ENCODE peak calls at places on chromosomes 13 and 19, in six cellular contexts. One of them, this sample, is unnamed.

GRCh38 chr13:78742659-78743058 is 83.7 kb upstream of the OBI1 start:
- DNase-seq in A549: no peak
- DNase-seq in glutamatergic neuron: no peak
- DNase-seq in CD4-positive, alpha-beta T cell: no peak
- DNase-seq in brain microvascular endothelial cell: no peak
- DNase-seq in neural crest cell: no peak
- DNase-seq in this sample: no peak

GRCh38 chr13:83980322-83980721 is 98.0 kb upstream of the SLITRK1 start:
- DNase-seq in A549: no peak
- DNase-seq in glutamatergic neuron: no peak
- DNase-seq in CD4-positive, alpha-beta T cell: no peak
- DNase-seq in brain microvascular endothelial cell: no peak
- DNase-seq in neural crest cell: no peak
- DNase-seq in this sample: no peak

GRCh38 chr19:984165-984967 is at the start of gene WDR18:
- DNase-seq in A549: peak; percentile 92
- DNase-seq in glutamatergic neuron: peak; percentile 94
- DNase-seq in CD4-positive, alpha-beta T cell: peak; percentile 71
- DNase-seq in brain microvascular endothelial cell: peak; percentile 82
- DNase-seq in neural crest cell: peak; percentile 89
- DNase-seq in this sample: peak; percentile 88

GRCh38 chr13:67438465-67438864 is 208.3 kb upstream of the PCDH9 start:
- DNase-seq in A549: no peak
- DNase-seq in glutamatergic neuron: no peak
- DNase-seq in CD4-positive, alpha-beta T cell: no peak
- DNase-seq in brain microvascular endothelial cell: no peak
- DNase-seq in neural crest cell: no peak
- DNase-seq in this sample: no peak

GRCh38 chr13:34383728-34384127 is 558.3 kb upstream of the NBEA start:
- DNase-seq in A549: no peak
- DNase-seq in glutamatergic neuron: no peak
- DNase-seq in CD4-positive, alpha-beta T cell: no peak
- DNase-seq in brain microvascular endothelial cell: no peak
- DNase-seq in neural crest cell: no peak
- DNase-seq in this sample: no peak

GRCh38 chr19:872266-872951 is 12.9 kb downstream of the CFD start:
- DNase-seq in A549: no peak
- DNase-seq in glutamatergic neuron: peak; percentile 73
- DNase-seq in CD4-positive, alpha-beta T cell: peak; percentile 79
- DNase-seq in brain microvascular endothelial cell: no peak
- DNase-seq in neural crest cell: peak; percentile 47
- DNase-seq in this sample: no peak

GRCh38 chr13:111666377-111666776 is 345.9 kb downstream of the TEX29 start:
- DNase-seq in A549: no peak
- DNase-seq in glutamatergic neuron: no peak
- DNase-seq in CD4-positive, alpha-beta T cell: no peak
- DNase-seq in brain microvascular endothelial cell: no peak
- DNase-seq in neural crest cell: no peak
- DNase-seq in this sample: no peak

GRCh38 chr19:9313756-9314155 is 4.1 kb upstream of the ZNF699 start:
- DNase-seq in A549: no peak
- DNase-seq in glutamatergic neuron: no peak
- DNase-seq in CD4-positive, alpha-beta T cell: no peak
- DNase-seq in brain microvascular endothelial cell: no peak
- DNase-seq in neural crest cell: no peak
- DNase-seq in this sample: no peak

GRCh38 chr19:50384685-50385535 is 763 bp downstream of the POLD1 start:
- DNase-seq in A549: no peak
- DNase-seq in glutamatergic neuron: no peak
- DNase-seq in CD4-positive, alpha-beta T cell: no peak
- DNase-seq in brain microvascular endothelial cell: peak; percentile 37
- DNase-seq in neural crest cell: no peak
- DNase-seq in this sample: no peak

GRCh38 chr13:73061478-73062275 is 2.9 kb downstream of the KLF5 start:
- DNase-seq in A549: no peak
- DNase-seq in glutamatergic neuron: no peak
- DNase-seq in CD4-positive, alpha-beta T cell: no peak
- DNase-seq in brain microvascular endothelial cell: no peak
- DNase-seq in neural crest cell: no peak
- DNase-seq in this sample: no peak

GRCh38 chr19:19096641-19097627 is 33.1 kb downstream of the SLC25A42 start:
- DNase-seq in A549: no peak
- DNase-seq in glutamatergic neuron: no peak
- DNase-seq in CD4-positive, alpha-beta T cell: no peak
- DNase-seq in brain microvascular endothelial cell: no peak
- DNase-seq in neural crest cell: no peak
- DNase-seq in this sample: no peak

GRCh38 chr19:56476671-56477428 is at the start of gene ZNF667:
- DNase-seq in A549: no peak
- DNase-seq in glutamatergic neuron: no peak
- DNase-seq in CD4-positive, alpha-beta T cell: no peak
- DNase-seq in brain microvascular endothelial cell: peak; percentile 90
- DNase-seq in neural crest cell: no peak
- DNase-seq in this sample: peak; percentile 48

GRCh38 chr19:17724655-17725054 is 5.4 kb downstream of the MAP1S start:
- DNase-seq in A549: no peak
- DNase-seq in glutamatergic neuron: no peak
- DNase-seq in CD4-positive, alpha-beta T cell: no peak
- DNase-seq in brain microvascular endothelial cell: no peak
- DNase-seq in neural crest cell: no peak
- DNase-seq in this sample: no peak

GRCh38 chr13:27573265-27573664 is 47.1 kb downstream of the LNX2 start:
- DNase-seq in A549: no peak
- DNase-seq in glutamatergic neuron: no peak
- DNase-seq in CD4-positive, alpha-beta T cell: no peak
- DNase-seq in brain microvascular endothelial cell: peak; percentile 65
- DNase-seq in neural crest cell: no peak
- DNase-seq in this sample: no peak

GRCh38 chr19:6662692-6663091 is 7.3 kb downstream of the TNFSF14 start:
- DNase-seq in A549: no peak
- DNase-seq in glutamatergic neuron: no peak
- DNase-seq in CD4-positive, alpha-beta T cell: no peak
- DNase-seq in brain microvascular endothelial cell: no peak
- DNase-seq in neural crest cell: no peak
- DNase-seq in this sample: no peak

GRCh38 chr13:84946144-84946543 is 853.1 kb downstream of the SLITRK6 start:
- DNase-seq in A549: no peak
- DNase-seq in glutamatergic neuron: no peak
- DNase-seq in CD4-positive, alpha-beta T cell: no peak
- DNase-seq in brain microvascular endothelial cell: no peak
- DNase-seq in neural crest cell: no peak
- DNase-seq in this sample: no peak

GRCh38 chr13:30156826-30157615 is 150.3 kb downstream of the KATNAL1 start:
- DNase-seq in A549: no peak
- DNase-seq in glutamatergic neuron: no peak
- DNase-seq in CD4-positive, alpha-beta T cell: no peak
- DNase-seq in brain microvascular endothelial cell: no peak
- DNase-seq in neural crest cell: no peak
- DNase-seq in this sample: no peak

GRCh38 chr19:10758978-10759377 is 41.1 kb downstream of the DNM2 start:
- DNase-seq in A549: no peak
- DNase-seq in glutamatergic neuron: no peak
- DNase-seq in CD4-positive, alpha-beta T cell: no peak
- DNase-seq in brain microvascular endothelial cell: no peak
- DNase-seq in neural crest cell: no peak
- DNase-seq in this sample: no peak

GRCh38 chr13:42110410-42111155 is 62.1 kb downstream of the DGKH start:
- DNase-seq in A549: peak; percentile 36
- DNase-seq in glutamatergic neuron: no peak
- DNase-seq in CD4-positive, alpha-beta T cell: no peak
- DNase-seq in brain microvascular endothelial cell: peak; percentile 64
- DNase-seq in neural crest cell: peak; percentile 52
- DNase-seq in this sample: no peak

GRCh38 chr19:49442793-49443365 is 1.6 kb upstream of the SLC17A7 start:
- DNase-seq in A549: peak; percentile 96
- DNase-seq in glutamatergic neuron: peak; percentile 100
- DNase-seq in CD4-positive, alpha-beta T cell: no peak
- DNase-seq in brain microvascular endothelial cell: peak; percentile 87
- DNase-seq in neural crest cell: peak; percentile 72
- DNase-seq in this sample: peak; percentile 69

GRCh38 chr19:48329167-48329891 is 4.0 kb downstream of the EMP3 start:
- DNase-seq in A549: no peak
- DNase-seq in glutamatergic neuron: no peak
- DNase-seq in CD4-positive, alpha-beta T cell: peak; percentile 19
- DNase-seq in brain microvascular endothelial cell: no peak
- DNase-seq in neural crest cell: no peak
- DNase-seq in this sample: no peak

GRCh38 chr13:41050041-41050440 is 11.3 kb upstream of the WBP4 start:
- DNase-seq in A549: no peak
- DNase-seq in glutamatergic neuron: no peak
- DNase-seq in CD4-positive, alpha-beta T cell: no peak
- DNase-seq in brain microvascular endothelial cell: no peak
- DNase-seq in neural crest cell: no peak
- DNase-seq in this sample: no peak

GRCh38 chr19:15243236-15243957 is 11.1 kb upstream of the EPHX3 start:
- DNase-seq in A549: no peak
- DNase-seq in glutamatergic neuron: no peak
- DNase-seq in CD4-positive, alpha-beta T cell: no peak
- DNase-seq in brain microvascular endothelial cell: no peak
- DNase-seq in neural crest cell: no peak
- DNase-seq in this sample: no peak

GRCh38 chr19:42353341-42354015 is 28.0 kb downstream of the MEGF8 start:
- DNase-seq in A549: no peak
- DNase-seq in glutamatergic neuron: no peak
- DNase-seq in CD4-positive, alpha-beta T cell: no peak
- DNase-seq in brain microvascular endothelial cell: no peak
- DNase-seq in neural crest cell: no peak
- DNase-seq in this sample: no peak

GRCh38 chr13:42048625-42049453 is at the start of gene DGKH:
- DNase-seq in A549: peak; percentile 61
- DNase-seq in glutamatergic neuron: peak; percentile 74
- DNase-seq in CD4-positive, alpha-beta T cell: peak; percentile 44
- DNase-seq in brain microvascular endothelial cell: peak; percentile 78
- DNase-seq in neural crest cell: peak; percentile 66
- DNase-seq in this sample: peak; percentile 66

GRCh38 chr19:45676851-45677263 is 8.8 kb downstream of the GIPR start:
- DNase-seq in A549: no peak
- DNase-seq in glutamatergic neuron: no peak
- DNase-seq in CD4-positive, alpha-beta T cell: peak; percentile 30
- DNase-seq in brain microvascular endothelial cell: no peak
- DNase-seq in neural crest cell: no peak
- DNase-seq in this sample: no peak

GRCh38 chr19:52687658-52688057 is 47.2 kb downstream of the ZNF611 start:
- DNase-seq in A549: no peak
- DNase-seq in glutamatergic neuron: no peak
- DNase-seq in CD4-positive, alpha-beta T cell: no peak
- DNase-seq in brain microvascular endothelial cell: no peak
- DNase-seq in neural crest cell: no peak
- DNase-seq in this sample: no peak

GRCh38 chr19:27793128-27793643 is 1419.8 kb downstream of the UQCRFS1 start:
- DNase-seq in A549: peak; percentile 97
- DNase-seq in glutamatergic neuron: peak; percentile 62
- DNase-seq in CD4-positive, alpha-beta T cell: peak; percentile 7
- DNase-seq in brain microvascular endothelial cell: peak; percentile 68
- DNase-seq in neural crest cell: no peak
- DNase-seq in this sample: peak; percentile 75

GRCh38 chr13:48244159-48244558 is 11.2 kb downstream of the ITM2B start:
- DNase-seq in A549: no peak
- DNase-seq in glutamatergic neuron: no peak
- DNase-seq in CD4-positive, alpha-beta T cell: no peak
- DNase-seq in brain microvascular endothelial cell: no peak
- DNase-seq in neural crest cell: no peak
- DNase-seq in this sample: no peak

GRCh38 chr19:15299568-15300409 is 32.5 kb downstream of the BRD4 start:
- DNase-seq in A549: no peak
- DNase-seq in glutamatergic neuron: no peak
- DNase-seq in CD4-positive, alpha-beta T cell: no peak
- DNase-seq in brain microvascular endothelial cell: peak; percentile 46
- DNase-seq in neural crest cell: no peak
- DNase-seq in this sample: no peak

GRCh38 chr13:85170372-85170771 is 628.8 kb downstream of the SLITRK6 start:
- DNase-seq in A549: no peak
- DNase-seq in glutamatergic neuron: no peak
- DNase-seq in CD4-positive, alpha-beta T cell: no peak
- DNase-seq in brain microvascular endothelial cell: no peak
- DNase-seq in neural crest cell: no peak
- DNase-seq in this sample: no peak

GRCh38 chr13:109569938-109570711 is 216.3 kb downstream of the IRS2 start:
- DNase-seq in A549: no peak
- DNase-seq in glutamatergic neuron: no peak
- DNase-seq in CD4-positive, alpha-beta T cell: peak; percentile 20
- DNase-seq in brain microvascular endothelial cell: no peak
- DNase-seq in neural crest cell: no peak
- DNase-seq in this sample: no peak

GRCh38 chr13:24220086-24220703 is 59.7 kb downstream of the SPATA13 start:
- DNase-seq in A549: peak; percentile 46
- DNase-seq in glutamatergic neuron: no peak
- DNase-seq in CD4-positive, alpha-beta T cell: no peak
- DNase-seq in brain microvascular endothelial cell: peak; percentile 82
- DNase-seq in neural crest cell: peak; percentile 58
- DNase-seq in this sample: no peak

GRCh38 chr13:99828114-99828513 is 143.5 kb downstream of the ZIC5 start:
- DNase-seq in A549: no peak
- DNase-seq in glutamatergic neuron: no peak
- DNase-seq in CD4-positive, alpha-beta T cell: no peak
- DNase-seq in brain microvascular endothelial cell: no peak
- DNase-seq in neural crest cell: no peak
- DNase-seq in this sample: no peak

GRCh38 chr13:109715902-109716301 is 70.5 kb downstream of the IRS2 start:
- DNase-seq in A549: no peak
- DNase-seq in glutamatergic neuron: no peak
- DNase-seq in CD4-positive, alpha-beta T cell: no peak
- DNase-seq in brain microvascular endothelial cell: peak; percentile 36
- DNase-seq in neural crest cell: no peak
- DNase-seq in this sample: no peak

GRCh38 chr13:28622286-28622685 is 36.6 kb upstream of the POMP start:
- DNase-seq in A549: no peak
- DNase-seq in glutamatergic neuron: no peak
- DNase-seq in CD4-positive, alpha-beta T cell: no peak
- DNase-seq in brain microvascular endothelial cell: no peak
- DNase-seq in neural crest cell: no peak
- DNase-seq in this sample: peak; percentile 4

GRCh38 chr13:114029866-114030625 is 56.2 kb upstream of the C13orf46 start:
- DNase-seq in A549: no peak
- DNase-seq in glutamatergic neuron: peak; percentile 51
- DNase-seq in CD4-positive, alpha-beta T cell: no peak
- DNase-seq in brain microvascular endothelial cell: no peak
- DNase-seq in neural crest cell: no peak
- DNase-seq in this sample: no peak